ENCODE peak calls at places on chromosome 5, in four cellular contexts. O is CD4-positive, alpha-beta T cell; E is left ventricle myocardium inferior; Y is CD8-positive, alpha-beta T cell. F is an unnamed sample.

GRCh38 chr5:147701468-147701867 is 81.1 kb downstream of the JAKMIP2 start:
- DNase-seq in O (no peak), E (no peak), Y (no peak), F (no peak)

GRCh38 chr5:154753792-154754191 is 1.4 kb upstream of the LARP1 start:
- DNase-seq in O (no peak), E (peak; percentile 61), Y (no peak), F (no peak)

GRCh38 chr5:115179068-115179958 is 9.6 kb upstream of the TRIM36 start:
- DNase-seq in O (no peak), E (no peak), Y (no peak), F (peak; percentile 59)

GRCh38 chr5:133041910-133042309 is 9.9 kb upstream of the HSPA4 start:
- DNase-seq in O (no peak), E (no peak), Y (no peak), F (no peak)

GRCh38 chr5:137395011-137395755 is 103.9 kb downstream of the SPOCK1 start:
- DNase-seq in O (no peak), E (no peak), Y (no peak), F (no peak)

GRCh38 chr5:104817127-104817526 is 1254.5 kb upstream of the NUDT12 start:
- DNase-seq in O (no peak), E (no peak), Y (no peak), F (no peak)

GRCh38 chr5:108432024-108432423 is 50.1 kb upstream of the FBXL17 start:
- DNase-seq in O (no peak), E (no peak), Y (no peak), F (no peak)

GRCh38 chr5:84779206-84779605 is 394.5 kb upstream of the EDIL3 start:
- DNase-seq in O (no peak), E (no peak), Y (no peak), F (no peak)

GRCh38 chr5:1054799-1055775 is 46.5 kb downstream of the NKD2 start:
- DNase-seq in O (no peak), E (peak; percentile 13), Y (no peak), F (no peak)

GRCh38 chr5:154479944-154480750 is 2.1 kb upstream of the HAND1 start:
- DNase-seq in O (no peak), E (no peak), Y (no peak), F (peak; percentile 64)

GRCh38 chr5:138213161-138214029 is at the start of gene CDC23:
- DNase-seq in O (peak; percentile 81), E (peak; percentile 88), Y (peak; percentile 87), F (peak; percentile 98)

GRCh38 chr5:154834045-154834444 is 16.4 kb downstream of the FAXDC2 start:
- DNase-seq in O (no peak), E (no peak), Y (no peak), F (no peak)

GRCh38 chr5:142293486-142293885 is 31.3 kb downstream of the SPRY4 start:
- DNase-seq in O (no peak), E (no peak), Y (no peak), F (no peak)

GRCh38 chr5:134125195-134126015 is 10.9 kb downstream of the TCF7 start:
- DNase-seq in O (no peak), E (peak; percentile 41), Y (no peak), F (no peak)

GRCh38 chr5:126124706-126125345 is 298.4 kb upstream of the GRAMD2B start:
- DNase-seq in O (no peak), E (no peak), Y (no peak), F (no peak)

GRCh38 chr5:13866792-13867191 is 77.7 kb downstream of the DNAH5 start:
- DNase-seq in O (no peak), E (peak; percentile 16), Y (no peak), F (no peak)

GRCh38 chr5:102801375-102801774 is 46.3 kb downstream of the PAM start:
- DNase-seq in O (no peak), E (no peak), Y (peak; percentile 18), F (no peak)

GRCh38 chr5:146797683-146798082 is 80.9 kb downstream of the PPP2R2B start:
- DNase-seq in O (no peak), E (no peak), Y (no peak), F (no peak)

GRCh38 chr5:86665984-86666760 is 48.4 kb downstream of the COX7C start:
- DNase-seq in O (peak; percentile 4), E (no peak), Y (peak; percentile 15), F (no peak)

GRCh38 chr5:115961413-115962238 is 649 bp upstream of the LVRN start:
- DNase-seq in O (no peak), E (no peak), Y (no peak), F (peak; percentile 33)

GRCh38 chr5:151873701-151874100 is 51.0 kb downstream of the GLRA1 start:
- DNase-seq in O (no peak), E (no peak), Y (no peak), F (no peak)

GRCh38 chr5:151869843-151870242 is 54.8 kb downstream of the GLRA1 start:
- DNase-seq in O (no peak), E (no peak), Y (no peak), F (no peak)

GRCh38 chr5:151868451-151868850 is 56.2 kb downstream of the GLRA1 start:
- DNase-seq in O (no peak), E (no peak), Y (no peak), F (no peak)

GRCh38 chr5:151872701-151873100 is 52.0 kb downstream of the GLRA1 start:
- DNase-seq in O (no peak), E (no peak), Y (no peak), F (no peak)

DNA sequence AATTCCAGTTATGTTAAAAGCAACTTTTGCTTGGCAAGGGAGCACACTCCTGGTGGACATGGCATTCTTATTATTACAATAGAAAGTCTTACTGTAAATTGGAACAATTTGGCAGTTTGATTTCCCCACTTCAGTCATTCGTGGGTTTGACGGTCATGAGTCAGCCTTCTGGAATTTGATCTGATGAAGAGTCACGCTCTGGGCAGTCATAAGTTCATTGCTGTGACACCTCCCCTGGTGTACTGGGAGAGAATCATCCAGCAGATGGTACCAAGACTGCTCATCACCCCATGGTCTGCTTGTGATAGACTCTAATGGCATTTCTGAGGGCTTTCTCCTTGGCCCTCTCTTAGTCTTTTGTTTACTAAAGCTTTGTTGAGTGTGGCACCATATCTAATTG is 53.8 kb downstream of the GLRA1 start:
- DNase-seq in O (no peak), E (no peak), Y (no peak), F (no peak)
- TF ChIP-seq CTCF in O (no peak), E (no peak), Y (no peak), F (no peak)

DNA sequence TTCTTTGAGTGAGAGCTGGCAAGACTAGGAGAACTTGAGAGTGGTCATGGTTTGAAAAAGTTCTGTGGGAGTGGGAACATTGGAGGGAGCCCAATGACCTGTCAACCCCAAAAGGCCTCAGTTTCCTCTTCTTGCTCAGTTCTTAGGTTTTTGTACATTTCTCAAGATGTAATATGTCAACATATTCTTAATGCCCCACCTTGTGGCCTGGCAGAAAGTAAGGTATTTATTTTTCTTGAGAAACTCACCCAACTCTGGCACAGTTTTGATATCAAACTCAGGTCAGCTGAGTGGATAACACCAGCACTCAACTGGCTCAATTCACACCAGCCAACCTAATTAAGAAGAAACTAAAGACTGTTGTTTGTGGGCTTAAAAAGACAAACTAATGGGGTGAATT is 123.0 kb upstream of the SLC27A6 start:
- DNase-seq in O (no peak), E (no peak), Y (no peak), F (no peak)
- TF ChIP-seq CTCF in O (no peak), E (no peak), Y (no peak), F (no peak)

DNA sequence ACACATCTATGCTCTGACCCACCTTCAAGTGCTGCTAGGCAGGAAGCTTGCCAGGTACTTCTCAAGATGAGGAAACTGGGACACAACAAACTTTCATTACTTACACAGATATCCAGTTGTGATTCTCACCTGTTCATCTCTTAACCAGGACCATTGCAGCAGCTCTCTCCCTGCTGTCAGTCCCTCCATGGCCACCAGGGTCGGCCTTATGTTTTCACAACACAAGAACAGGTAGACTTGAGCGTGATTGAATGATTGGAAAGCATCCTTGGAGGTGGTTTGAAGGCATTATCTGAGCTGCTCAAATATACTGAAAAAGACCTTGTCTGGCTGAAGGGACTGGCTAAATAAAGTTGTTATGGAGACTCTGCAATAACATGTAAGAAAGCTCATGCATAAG is 94.4 kb downstream of the MTREX start:
- DNase-seq in O (no peak), E (no peak), Y (no peak), F (no peak)
- TF ChIP-seq CTCF in O (no peak), E (peak; percentile 22), Y (no peak), F (no peak)

GRCh38 chr5:66174338-66174737 is 30.2 kb downstream of the SREK1 start:
- DNase-seq in O (no peak), E (no peak), Y (no peak), F (no peak)
- TF ChIP-seq CTCF in O (peak; percentile 4), E (peak; percentile 54), Y (no peak), F (peak; percentile 31)

DNA sequence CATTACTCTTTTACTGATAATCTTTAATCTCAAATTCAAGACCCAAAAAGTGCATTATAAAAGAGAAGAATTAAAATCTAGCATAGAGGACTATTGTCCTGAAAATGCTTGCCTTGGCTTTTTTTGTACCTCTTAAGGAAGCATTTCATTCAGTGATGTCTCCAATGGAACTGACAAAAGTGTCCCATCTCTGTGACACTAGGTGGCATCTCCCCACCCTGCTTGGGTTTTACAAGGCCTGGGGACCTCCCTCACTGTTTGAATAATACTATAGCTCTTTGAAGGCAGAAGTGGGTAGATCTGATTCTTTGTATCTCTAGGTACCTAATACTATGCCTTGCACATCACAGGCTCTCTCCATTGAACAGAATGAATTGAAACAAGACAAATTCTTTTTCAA is 180.6 kb downstream of the EPB41L4A start:
- DNase-seq in O (no peak), E (no peak), Y (no peak), F (no peak)
- TF ChIP-seq CTCF in O (no peak), E (peak; percentile 36), Y (no peak), F (peak; percentile 39)

GRCh38 chr5:4295663-4296339 is 700.2 kb downstream of the IRX1 start:
- DNase-seq in O (no peak), E (no peak), Y (no peak), F (no peak)
- TF ChIP-seq CTCF in O (no peak), E (peak; percentile 67), Y (no peak), F (no peak)

DNA sequence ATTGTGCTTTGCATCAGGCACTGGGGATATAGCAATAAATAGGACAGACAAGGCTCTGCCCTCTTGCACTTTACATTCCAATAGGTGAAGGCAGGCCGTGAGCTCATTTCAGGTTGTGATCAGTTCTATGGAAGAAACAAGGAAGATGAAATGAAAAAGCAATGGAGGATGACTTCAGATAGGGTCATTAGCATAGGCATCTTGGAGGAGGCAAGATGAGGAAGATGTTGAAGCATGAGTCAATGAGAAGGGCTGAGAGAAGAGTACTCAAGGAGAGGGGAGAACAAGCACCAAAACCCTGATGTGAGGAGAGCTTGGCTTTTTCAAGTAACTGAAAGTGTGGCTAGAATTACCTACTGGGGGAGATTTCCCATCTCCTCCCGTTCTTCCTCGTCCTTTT is 5.0 kb upstream of the SPARC start:
- DNase-seq in O (no peak), E (no peak), Y (no peak), F (no peak)
- TF ChIP-seq CTCF in O (no peak), E (no peak), Y (no peak), F (no peak)

GRCh38 chr5:15794117-15794985 is 294.4 kb downstream of the FBXL7 start:
- DNase-seq in O (no peak), E (no peak), Y (no peak), F (no peak)
- TF ChIP-seq CTCF in O (no peak), E (peak; percentile 53), Y (no peak), F (peak; percentile 7)